ENCODE peak calls at places on chromosomes 7 and 10, in five cellular contexts. One of them, this sample, is unnamed.

GRCh38 chr7:140506788-140507464 is 27.6 kb upstream of the MKRN1 start:
- DNase-seq in A549: peak
- DNase-seq in suprapubic skin: no peak
- DNase-seq in sigmoid colon: peak
- DNase-seq in ovary: no peak
- DNase-seq in this sample: no peak

GRCh38 chr7:88377421-88377820 is 70.7 kb upstream of the STEAP4 start:
- DNase-seq in suprapubic skin: no peak
- DNase-seq in A549: no peak
- DNase-seq in ovary: no peak
- DNase-seq in sigmoid colon: no peak
- DNase-seq in this sample: no peak

GRCh38 chr10:86017841-86018734 is 348.5 kb downstream of the GRID1 start:
- DNase-seq in A549: no peak
- DNase-seq in sigmoid colon: no peak
- DNase-seq in ovary: no peak
- DNase-seq in suprapubic skin: no peak
- DNase-seq in this sample: no peak

GRCh38 chr7:37982423-37982822 is 62.0 kb downstream of the EPDR1 start:
- DNase-seq in ovary: no peak
- DNase-seq in suprapubic skin: no peak
- DNase-seq in A549: no peak
- DNase-seq in sigmoid colon: no peak
- DNase-seq in this sample: no peak

GRCh38 chr7:141073173-141073640 is 657 bp upstream of the TMEM178B start:
- DNase-seq in sigmoid colon: no peak
- DNase-seq in suprapubic skin: no peak
- DNase-seq in ovary: no peak
- DNase-seq in A549: peak
- DNase-seq in this sample: no peak

GRCh38 chr7:121945066-121945848 is 72.3 kb downstream of the PTPRZ1 start:
- DNase-seq in ovary: no peak
- DNase-seq in sigmoid colon: no peak
- DNase-seq in A549: no peak
- DNase-seq in suprapubic skin: no peak
- DNase-seq in this sample: no peak

GRCh38 chr7:35003679-35004278 is 33.5 kb downstream of the DPY19L1 start:
- DNase-seq in ovary: no peak
- DNase-seq in sigmoid colon: peak
- DNase-seq in A549: peak
- DNase-seq in suprapubic skin: no peak
- DNase-seq in this sample: no peak

GRCh38 chr10:30637881-30638467 is 8.4 kb upstream of the LYZL2 start:
- DNase-seq in suprapubic skin: no peak
- DNase-seq in sigmoid colon: no peak
- DNase-seq in ovary: no peak
- DNase-seq in A549: peak
- DNase-seq in this sample: no peak

GRCh38 chr7:1753563-1753867 is 83.4 kb downstream of the ELFN1 start:
- DNase-seq in A549: no peak
- DNase-seq in suprapubic skin: no peak
- DNase-seq in sigmoid colon: no peak
- DNase-seq in ovary: no peak
- DNase-seq in this sample: no peak

GRCh38 chr10:3122486-3123205 is 49.9 kb downstream of the PITRM1 start:
- DNase-seq in suprapubic skin: no peak
- DNase-seq in ovary: no peak
- DNase-seq in sigmoid colon: no peak
- DNase-seq in A549: no peak
- DNase-seq in this sample: no peak

GRCh38 chr10:110647136-110647430 is 2.9 kb downstream of the RBM20 start:
- DNase-seq in ovary: no peak
- DNase-seq in A549: no peak
- DNase-seq in suprapubic skin: no peak
- DNase-seq in sigmoid colon: no peak
- DNase-seq in this sample: no peak

GRCh38 chr10:79069325-79070090 is 742 bp downstream of the ZMIZ1 start:
- DNase-seq in ovary: peak
- DNase-seq in suprapubic skin: no peak
- DNase-seq in A549: peak
- DNase-seq in sigmoid colon: peak
- DNase-seq in this sample: no peak

GRCh38 chr7:11239311-11239710 is 265.6 kb downstream of the PHF14 start:
- DNase-seq in ovary: no peak
- DNase-seq in A549: no peak
- DNase-seq in sigmoid colon: no peak
- DNase-seq in suprapubic skin: no peak
- DNase-seq in this sample: no peak

GRCh38 chr7:35716038-35716803 is 21.3 kb upstream of the HERPUD2 start:
- DNase-seq in ovary: no peak
- DNase-seq in sigmoid colon: no peak
- DNase-seq in A549: no peak
- DNase-seq in suprapubic skin: no peak
- DNase-seq in this sample: no peak

GRCh38 chr7:128201067-128201689 is 39.9 kb upstream of the LEP start:
- DNase-seq in sigmoid colon: no peak
- DNase-seq in suprapubic skin: peak
- DNase-seq in A549: no peak
- DNase-seq in ovary: no peak
- DNase-seq in this sample: no peak

GRCh38 chr10:33303988-33304387 is 30.5 kb downstream of the NRP1 start:
- DNase-seq in ovary: no peak
- DNase-seq in suprapubic skin: no peak
- DNase-seq in A549: no peak
- DNase-seq in sigmoid colon: no peak
- DNase-seq in this sample: no peak

GRCh38 chr7:41955475-41956243 is 252.8 kb upstream of the INHBA start:
- DNase-seq in A549: peak
- DNase-seq in ovary: peak
- DNase-seq in suprapubic skin: peak
- DNase-seq in sigmoid colon: peak
- DNase-seq in this sample: peak

GRCh38 chr10:119933179-119933578 is 40.6 kb downstream of the SEC23IP start:
- DNase-seq in ovary: no peak
- DNase-seq in A549: peak
- DNase-seq in suprapubic skin: no peak
- DNase-seq in sigmoid colon: no peak
- DNase-seq in this sample: no peak

GRCh38 chr10:110527731-110528171 is 30.0 kb downstream of the DUSP5 start:
- DNase-seq in sigmoid colon: no peak
- DNase-seq in ovary: no peak
- DNase-seq in suprapubic skin: no peak
- DNase-seq in A549: no peak
- DNase-seq in this sample: no peak

GRCh38 chr10:82164333-82164732 is 289.3 kb downstream of the NRG3 start:
- DNase-seq in suprapubic skin: no peak
- DNase-seq in A549: no peak
- DNase-seq in ovary: no peak
- DNase-seq in sigmoid colon: no peak
- DNase-seq in this sample: no peak

GRCh38 chr10:24385776-24386175 is 176.8 kb downstream of the KIAA1217 start:
- DNase-seq in suprapubic skin: no peak
- DNase-seq in sigmoid colon: no peak
- DNase-seq in A549: no peak
- DNase-seq in ovary: no peak
- DNase-seq in this sample: no peak

GRCh38 chr7:156816943-156817572 is 75.9 kb downstream of the LMBR1 start:
- DNase-seq in ovary: no peak
- DNase-seq in A549: no peak
- DNase-seq in suprapubic skin: no peak
- DNase-seq in sigmoid colon: no peak
- DNase-seq in this sample: no peak

GRCh38 chr7:20331912-20332317 is 1.2 kb downstream of the ITGB8 start:
- DNase-seq in sigmoid colon: no peak
- DNase-seq in ovary: no peak
- DNase-seq in A549: no peak
- DNase-seq in suprapubic skin: no peak
- DNase-seq in this sample: no peak

GRCh38 chr7:95317546-95317945 is 6.8 kb downstream of the PON1 start:
- DNase-seq in A549: no peak
- DNase-seq in suprapubic skin: no peak
- DNase-seq in sigmoid colon: no peak
- DNase-seq in ovary: no peak
- DNase-seq in this sample: peak

GRCh38 chr10:75910032-75910431 is 478.6 kb downstream of the LRMDA start:
- DNase-seq in suprapubic skin: no peak
- DNase-seq in ovary: no peak
- DNase-seq in sigmoid colon: no peak
- DNase-seq in A549: peak
- DNase-seq in this sample: no peak

GRCh38 chr10:87925570-87925969 is 62.1 kb downstream of the PTEN start:
- DNase-seq in A549: no peak
- DNase-seq in suprapubic skin: no peak
- DNase-seq in sigmoid colon: no peak
- DNase-seq in ovary: no peak
- DNase-seq in this sample: no peak

GRCh38 chr10:71999360-72000072 is 35.3 kb downstream of the CHST3 start:
- DNase-seq in ovary: peak
- DNase-seq in A549: no peak
- DNase-seq in sigmoid colon: peak
- DNase-seq in suprapubic skin: no peak
- DNase-seq in this sample: no peak

DNA sequence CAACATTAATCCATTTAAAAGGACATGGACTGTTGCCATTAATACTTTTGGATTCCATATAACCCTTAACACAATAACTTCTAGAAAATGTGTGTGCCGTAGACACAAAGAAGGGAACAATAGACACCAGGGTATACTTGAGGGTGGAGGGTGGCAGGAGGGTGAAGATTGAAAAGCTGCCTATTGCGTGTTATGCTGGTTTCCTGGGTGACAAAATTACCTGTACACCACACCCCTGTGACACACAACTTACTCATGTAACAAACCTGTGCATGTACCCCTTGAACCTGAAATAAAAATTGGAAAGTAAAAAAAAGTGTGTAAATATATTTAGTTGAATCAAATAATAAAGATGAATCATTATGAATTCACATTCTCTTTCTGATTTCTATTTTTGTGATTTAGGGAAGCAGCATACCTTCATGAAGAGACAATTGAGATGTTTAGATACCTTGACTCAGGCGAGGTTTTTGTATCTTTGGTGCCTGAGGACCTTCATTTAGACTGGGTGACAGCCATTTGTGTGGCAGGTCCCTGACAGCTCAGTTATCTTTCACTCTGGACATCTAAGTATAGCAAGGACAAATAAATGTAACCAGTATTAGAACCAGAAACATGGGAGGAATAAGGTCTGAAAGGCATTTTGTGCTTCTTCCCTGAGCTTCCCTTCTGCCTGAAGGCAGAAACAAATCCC is 28.7 kb downstream of the GIMAP8 start:
- DNase-seq in ovary: no peak
- DNase-seq in A549: no peak
- DNase-seq in sigmoid colon: no peak
- DNase-seq in suprapubic skin: no peak
- DNase-seq in this sample: no peak
- TF ChIP-seq EP300 in ovary: no peak
- TF ChIP-seq EP300 in A549: no peak
- TF ChIP-seq EP300 in sigmoid colon: no peak
- TF ChIP-seq EP300 in suprapubic skin: no peak
- TF ChIP-seq EP300 in this sample: no peak

GRCh38 chr10:22475527-22475856 is 130.2 kb downstream of the SPAG6 start:
- DNase-seq in sigmoid colon: no peak
- DNase-seq in A549: no peak
- DNase-seq in suprapubic skin: no peak
- DNase-seq in ovary: no peak
- DNase-seq in this sample: no peak

GRCh38 chr10:22473459-22473858 is 128.2 kb downstream of the SPAG6 start:
- DNase-seq in suprapubic skin: no peak
- DNase-seq in sigmoid colon: no peak
- DNase-seq in A549: no peak
- DNase-seq in ovary: no peak
- DNase-seq in this sample: no peak

GRCh38 chr10:22477365-22478287 is 132.3 kb downstream of the SPAG6 start:
- DNase-seq in suprapubic skin: no peak
- DNase-seq in ovary: no peak
- DNase-seq in A549: no peak
- DNase-seq in sigmoid colon: no peak
- DNase-seq in this sample: no peak

GRCh38 chr10:22476601-22477364 is 131.5 kb downstream of the SPAG6 start:
- DNase-seq in ovary: no peak
- DNase-seq in sigmoid colon: no peak
- DNase-seq in A549: no peak
- DNase-seq in suprapubic skin: no peak
- DNase-seq in this sample: no peak

GRCh38 chr10:22475857-22476600 is 130.7 kb downstream of the SPAG6 start:
- DNase-seq in sigmoid colon: no peak
- DNase-seq in suprapubic skin: no peak
- DNase-seq in ovary: no peak
- DNase-seq in A549: peak
- DNase-seq in this sample: no peak
- TF ChIP-seq EP300 in sigmoid colon: no peak
- TF ChIP-seq EP300 in suprapubic skin: no peak
- TF ChIP-seq EP300 in ovary: no peak
- TF ChIP-seq EP300 in A549: no peak
- TF ChIP-seq EP300 in this sample: no peak

GRCh38 chr7:43763183-43763582 is 4.7 kb downstream of the BLVRA start:
- DNase-seq in ovary: no peak
- DNase-seq in sigmoid colon: no peak
- DNase-seq in A549: no peak
- DNase-seq in suprapubic skin: no peak
- DNase-seq in this sample: peak

GRCh38 chr7:43766564-43766963 is 8.1 kb downstream of the BLVRA start:
- DNase-seq in ovary: no peak
- DNase-seq in sigmoid colon: no peak
- DNase-seq in A549: no peak
- DNase-seq in suprapubic skin: no peak
- DNase-seq in this sample: no peak

GRCh38 chr7:43764039-43764789 is 5.7 kb downstream of the BLVRA start:
- DNase-seq in sigmoid colon: peak
- DNase-seq in ovary: peak
- DNase-seq in suprapubic skin: no peak
- DNase-seq in A549: peak
- DNase-seq in this sample: peak

GRCh38 chr7:43767311-43767710 is 8.8 kb downstream of the BLVRA start:
- DNase-seq in ovary: no peak
- DNase-seq in A549: no peak
- DNase-seq in sigmoid colon: no peak
- DNase-seq in suprapubic skin: no peak
- DNase-seq in this sample: no peak

GRCh38 chr7:43764807-43765491 is 6.5 kb downstream of the BLVRA start:
- DNase-seq in sigmoid colon: no peak
- DNase-seq in A549: peak
- DNase-seq in suprapubic skin: no peak
- DNase-seq in ovary: no peak
- DNase-seq in this sample: peak
- TF ChIP-seq EP300 in sigmoid colon: peak
- TF ChIP-seq EP300 in A549: no peak
- TF ChIP-seq EP300 in suprapubic skin: no peak
- TF ChIP-seq EP300 in ovary: no peak
- TF ChIP-seq EP300 in this sample: no peak

DNA sequence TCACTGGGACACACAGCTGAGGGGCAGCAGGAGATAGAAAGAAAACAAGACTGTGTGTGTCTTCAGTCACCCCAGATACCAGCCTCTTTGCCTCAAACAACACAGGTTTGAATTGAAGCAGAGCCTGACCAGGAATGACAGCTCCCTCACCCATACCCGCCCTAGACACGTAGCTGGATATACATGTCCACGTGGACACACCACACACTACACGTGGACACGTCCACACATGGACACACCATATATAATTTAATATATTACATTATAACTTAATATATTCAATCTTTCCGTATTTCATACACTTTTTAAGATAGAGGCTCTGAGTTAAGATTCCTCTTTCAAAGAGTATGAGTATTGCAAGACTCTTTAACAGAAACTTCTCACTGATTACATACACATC is 11.3 kb downstream of the GDF2 start:
- DNase-seq in ovary: no peak
- DNase-seq in suprapubic skin: peak
- DNase-seq in A549: no peak
- DNase-seq in sigmoid colon: no peak
- DNase-seq in this sample: no peak
- TF ChIP-seq EP300 in ovary: no peak
- TF ChIP-seq EP300 in suprapubic skin: no peak
- TF ChIP-seq EP300 in A549: no peak
- TF ChIP-seq EP300 in sigmoid colon: no peak
- TF ChIP-seq EP300 in this sample: no peak